ENCODE peak calls at places on chromosomes 16 and 17, in nine cellular contexts. I is EL, A is C1 segment of cervical spinal cord, J is NCI-H2081 treated with DMSO at 0.1 percent for 48 hours, L is NCI-H1436, Y is OCI-M1, X is astrocyte of the hippocampus, U is NCI-H2029, P is progenitor cell of endocrine pancreas. N is an unnamed sample.

GRCh38 chr17:78781339-78782304 is at the start of gene CYTH1:
- DNase-seq in I (peak; percentile 44), A (no peak), J (no peak), L (peak; percentile 27), Y (peak; percentile 54), X (peak; percentile 63), U (no peak), P (peak; percentile 31), N (peak; percentile 47)

GRCh38 chr17:70855401-70856054 is 686.2 kb downstream of the KCNJ2 start:
- DNase-seq in I (peak; percentile 11), A (no peak), J (peak; percentile 56), L (peak; percentile 59), Y (no peak), X (peak; percentile 82), U (peak; percentile 73), P (no peak), N (no peak)

GRCh38 chr16:1990336-1991134 is 765 bp downstream of the SYNGR3 start:
- DNase-seq in I (no peak), A (no peak), J (no peak), L (peak; percentile 47), Y (no peak), X (no peak), U (no peak), P (no peak), N (peak; percentile 24)

GRCh38 chr17:9427460-9428315 is 147.9 kb downstream of the STX8 start:
- DNase-seq in I (no peak), A (no peak), J (no peak), L (no peak), Y (no peak), X (no peak), U (no peak), P (no peak), N (no peak)

GRCh38 chr16:87207965-87208364 is 109.2 kb downstream of the C16orf95 start:
- DNase-seq in I (no peak), A (no peak), J (no peak), L (no peak), Y (no peak), X (no peak), U (no peak), P (no peak), N (no peak)

GRCh38 chr16:29011112-29011511 is 26.3 kb downstream of the LAT start:
- DNase-seq in I (no peak), A (no peak), J (no peak), L (no peak), Y (peak; percentile 16), X (no peak), U (no peak), P (no peak), N (no peak)

GRCh38 chr16:85614338-85615013 is 1.4 kb downstream of the GSE1 start:
- DNase-seq in I (no peak), A (no peak), J (no peak), L (no peak), Y (no peak), X (peak; percentile 51), U (no peak), P (no peak), N (peak; percentile 15)

GRCh38 chr17:40298726-40299125 is 10.3 kb upstream of the RARA start:
- DNase-seq in I (no peak), A (no peak), J (no peak), L (no peak), Y (no peak), X (peak; percentile 51), U (no peak), P (no peak), N (no peak)

GRCh38 chr16:8989099-8989878 is 25.6 kb upstream of the USP7 start:
- DNase-seq in I (no peak), A (no peak), J (no peak), L (no peak), Y (no peak), X (no peak), U (no peak), P (no peak), N (no peak)

GRCh38 chr17:82107341-82107860 is 9.4 kb upstream of the FASN start:
- DNase-seq in I (no peak), A (no peak), J (no peak), L (no peak), Y (no peak), X (no peak), U (no peak), P (no peak), N (no peak)

GRCh38 chr17:63961355-63962207 is 11.1 kb downstream of the SCN4A start:
- DNase-seq in I (peak; percentile 66), A (no peak), J (no peak), L (no peak), Y (peak; percentile 45), X (peak; percentile 55), U (peak; percentile 73), P (peak; percentile 41), N (peak; percentile 66)

GRCh38 chr17:1087381-1088241 is 90.7 kb downstream of the TIMM22 start:
- DNase-seq in I (no peak), A (no peak), J (peak; percentile 68), L (peak; percentile 75), Y (peak; percentile 3), X (peak; percentile 88), U (peak; percentile 87), P (peak; percentile 31), N (peak; percentile 91)

GRCh38 chr17:20266806-20267458 is 200.4 kb downstream of the LGALS9B start:
- DNase-seq in I (peak; percentile 56), A (no peak), J (no peak), L (peak; percentile 53), Y (peak; percentile 51), X (peak; percentile 82), U (peak; percentile 9), P (no peak), N (peak; percentile 23)

GRCh38 chr16:69260506-69260905 is 50.6 kb upstream of the VPS4A start:
- DNase-seq in I (no peak), A (no peak), J (no peak), L (no peak), Y (no peak), X (no peak), U (no peak), P (no peak), N (no peak)